ENCODE peak calls at places on chromosomes 5 and 9, in seven cellular contexts. J is left ventricle myocardium inferior, B is left lung, M is psoas muscle, O is upper lobe of left lung, U is fibroblast of lung, Y is Caco-2. V is an unnamed sample. For H3K4me1 and H3K27me3, the result is how much of the 10 kb centered on the place peaks cover.

GRCh38 chr9:34579097-34579818 is 10.3 kb downstream of the CNTFR start:
- DNase-seq in J (no peak), B (no peak), M (no peak), O (no peak), U (no peak), Y (no peak), V (no peak)

GRCh38 chr5:139684881-139685749 is 37.0 kb downstream of the CXXC5 start:
- DNase-seq in J (peak), B (no peak), M (peak), O (no peak), U (no peak), Y (no peak), V (peak)

GRCh38 chr9:133440884-133441283 is 18.7 kb downstream of the ADAMTS13 start:
- DNase-seq in J (no peak), B (no peak), M (no peak), O (no peak), U (no peak), Y (no peak), V (no peak)

GRCh38 chr5:178230879-178231735 is 1.5 kb downstream of the PHYKPL start:
- DNase-seq in J (peak), B (peak), M (peak), O (no peak), U (peak), Y (no peak), V (no peak)

GRCh38 chr5:128074171-128074570 is 9.4 kb upstream of the SLC12A2 start:
- DNase-seq in J (no peak), B (no peak), M (no peak), O (no peak), U (no peak), Y (no peak), V (no peak)

GRCh38 chr9:115133649-115134048 is 15.7 kb upstream of the TNC start:
- DNase-seq in J (no peak), B (no peak), M (no peak), O (no peak), U (peak), Y (no peak), V (no peak)

GRCh38 chr5:120228262-120229031 is 235.7 kb upstream of the PRR16 start:
- DNase-seq in J (no peak), B (no peak), M (no peak), O (no peak), U (peak), Y (no peak), V (peak)

GRCh38 chr9:91795500-91796241 is 154.4 kb downstream of the ROR2 start:
- DNase-seq in J (no peak), B (no peak), M (no peak), O (no peak), U (peak), Y (no peak), V (no peak)

GRCh38 chr9:16727452-16728127 is 142.9 kb downstream of the BNC2 start:
- DNase-seq in J (no peak), B (no peak), M (no peak), O (no peak), U (peak), Y (no peak), V (no peak)

GRCh38 chr5:81768960-81769452 is 18.1 kb upstream of the SSBP2 start:
- DNase-seq in J (no peak), B (no peak), M (no peak), O (no peak), U (peak), Y (no peak), V (no peak)

GRCh38 chr5:36366883-36367282 is 65.2 kb upstream of the RANBP3L start:
- DNase-seq in J (no peak), B (no peak), M (no peak), O (no peak), U (peak), Y (no peak), V (no peak)

GRCh38 chr9:127805620-127806019 is 2.9 kb downstream of the FPGS start:
- DNase-seq in J (no peak), B (no peak), M (no peak), O (no peak), U (peak), Y (no peak), V (peak)

GRCh38 chr5:170104299-170104698 is 1.4 kb upstream of the FOXI1 start:
- DNase-seq in J (no peak), B (no peak), M (no peak), O (no peak), U (no peak), Y (no peak), V (no peak)

GRCh38 chr5:116454417-116454927 is 120.2 kb downstream of the SEMA6A start:
- DNase-seq in J (no peak), B (no peak), M (no peak), O (no peak), U (peak), Y (no peak), V (peak)

GRCh38 chr5:59763545-59763944 is 130.0 kb downstream of the PDE4D start:
- DNase-seq in J (no peak), B (no peak), M (no peak), O (no peak), U (peak), Y (no peak), V (no peak)

GRCh38 chr5:156354571-156354970 is 27.6 kb downstream of the SGCD start:
- DNase-seq in J (no peak), B (no peak), M (no peak), O (no peak), U (no peak), Y (no peak), V (no peak)

GRCh38 chr9:117936185-117936758 is 232.1 kb downstream of the TLR4 start:
- DNase-seq in J (no peak), B (no peak), M (no peak), O (no peak), U (no peak), Y (no peak), V (no peak)

GRCh38 chr9:68778635-68779034 is 73.6 kb downstream of the PIP5K1B start:
- DNase-seq in J (no peak), B (no peak), M (no peak), O (no peak), U (no peak), Y (no peak), V (no peak)

GRCh38 chr5:133254803-133255202 is 203.0 kb downstream of the HSPA4 start:
- DNase-seq in J (no peak), B (peak), M (no peak), O (no peak), U (no peak), Y (no peak), V (no peak)

GRCh38 chr9:6015278-6016157 is at the start of gene RANBP6:
- DNase-seq in J (peak), B (peak), M (peak), O (peak), U (peak), Y (peak), V (peak)

GRCh38 chr5:73729329-73729728 is 103.3 kb downstream of the ARHGEF28 start:
- DNase-seq in J (no peak), B (no peak), M (no peak), O (no peak), U (no peak), Y (no peak), V (no peak)

GRCh38 chr5:147961208-147961749 is 54.9 kb upstream of the C5orf46 start:
- DNase-seq in J (no peak), B (no peak), M (no peak), O (no peak), U (no peak), Y (no peak), V (no peak)

GRCh38 chr5:97192580-97193421 is 9.8 kb upstream of the RIOK2 start:
- DNase-seq in J (no peak), B (no peak), M (no peak), O (no peak), U (no peak), Y (no peak), V (peak)

GRCh38 chr9:3963266-3964019 is 336.4 kb downstream of the GLIS3 start:
- DNase-seq in J (no peak), B (no peak), M (no peak), O (no peak), U (peak), Y (no peak), V (peak)

GRCh38 chr5:154546719-154547118 is 68.7 kb upstream of the HAND1 start:
- DNase-seq in J (no peak), B (no peak), M (no peak), O (no peak), U (no peak), Y (no peak), V (no peak)

GRCh38 chr5:176810084-176810597 is at the start of gene UNC5A:
- DNase-seq in J (peak), B (no peak), M (peak), O (no peak), U (peak), Y (no peak), V (peak)

GRCh38 chr9:130183133-130183762 is 11.0 kb downstream of the NCS1 start:
- DNase-seq in J (no peak), B (peak), M (no peak), O (no peak), U (peak), Y (peak), V (peak)

GRCh38 chr5:66987126-66987525 is 209.5 kb downstream of the CD180 start:
- DNase-seq in J (no peak), B (no peak), M (no peak), O (no peak), U (peak), Y (no peak), V (no peak)

GRCh38 chr5:31809037-31809910 is 170.3 kb downstream of the PDZD2 start:
- DNase-seq in J (peak), B (no peak), M (peak), O (peak), U (peak), Y (peak), V (peak)

GRCh38 chr5:9540791-9541190 is 5.1 kb downstream of the SEMA5A start:
- DNase-seq in J (no peak), B (no peak), M (no peak), O (no peak), U (peak), Y (no peak), V (no peak)

GRCh38 chr5:54894957-54895815 is 90.2 kb downstream of the ESM1 start:
- DNase-seq in J (no peak), B (no peak), M (no peak), O (no peak), U (no peak), Y (no peak), V (no peak)

DNA sequence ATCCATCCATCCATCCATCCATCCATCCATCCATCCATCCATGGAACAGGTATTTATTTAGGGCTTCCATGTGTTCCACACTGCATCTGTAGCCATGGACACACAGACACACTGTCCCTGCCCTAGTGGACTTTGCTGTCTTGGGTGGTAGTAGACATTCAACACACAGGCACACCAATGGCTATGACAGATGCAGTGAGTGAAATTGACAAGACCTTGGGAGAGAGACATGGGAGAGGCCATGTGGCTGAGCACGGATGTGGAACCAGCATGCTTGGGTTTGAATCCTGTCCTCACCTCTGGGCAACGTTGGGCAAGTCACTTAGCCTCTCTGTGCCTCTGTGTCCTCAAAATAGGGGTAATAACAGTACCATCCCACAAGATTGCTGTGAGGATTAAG is 45.3 kb downstream of the STOM start:
- DNase-seq in J (no peak), B (no peak), M (no peak), O (no peak), U (no peak), Y (no peak), V (no peak)
- H3K4me1 ChIP-seq in J (half or more), B (half or more), M (under half), O (half or more), U (under half), Y (under half), V (under half)

GRCh38 chr5:1661831-1662558 is 137.6 kb downstream of the MRPL36 start:
- DNase-seq in J (no peak), B (peak), M (no peak), O (no peak), U (no peak), Y (no peak), V (no peak)
- H3K27me3 ChIP-seq in J (half or more), B (under half), M (under half), O (under half), U (under half), Y (under half), V (under half)

GRCh38 chr5:14190194-14191164 is 47.3 kb downstream of the TRIO start:
- DNase-seq in J (no peak), B (no peak), M (peak), O (peak), U (peak), Y (no peak), V (peak)

GRCh38 chr5:14188778-14189177 is 45.6 kb downstream of the TRIO start:
- DNase-seq in J (no peak), B (no peak), M (no peak), O (no peak), U (peak), Y (no peak), V (no peak)

GRCh38 chr5:14191325-14191724 is 48.2 kb downstream of the TRIO start:
- DNase-seq in J (no peak), B (no peak), M (no peak), O (no peak), U (peak), Y (no peak), V (no peak)

GRCh38 chr5:14187660-14188059 is 44.5 kb downstream of the TRIO start:
- DNase-seq in J (no peak), B (no peak), M (no peak), O (no peak), U (peak), Y (no peak), V (no peak)

DNA sequence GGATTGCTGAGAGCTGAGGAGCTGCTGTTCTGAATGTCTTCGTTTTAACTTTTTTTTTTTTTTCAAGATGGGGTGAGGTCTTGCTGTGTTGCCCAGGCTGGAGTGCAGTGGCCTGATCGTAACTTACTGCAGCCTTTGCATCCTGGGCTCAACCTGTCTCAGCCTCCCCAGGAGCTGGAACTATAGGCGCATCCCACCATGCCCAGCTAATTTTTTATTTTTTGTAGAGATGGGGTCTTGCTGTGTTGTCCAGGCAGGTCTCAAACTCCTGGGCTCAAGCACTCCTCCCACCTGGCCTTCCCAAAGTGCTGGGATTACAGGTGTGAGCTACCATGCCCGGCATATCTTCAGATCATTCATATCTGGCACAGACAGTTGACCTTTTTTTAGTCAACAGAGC is 46.5 kb downstream of the TRIO start:
- DNase-seq in J (no peak), B (no peak), M (no peak), O (no peak), U (no peak), Y (no peak), V (no peak)
- H3K4me1 ChIP-seq in J (half or more), B (half or more), M (half or more), O (half or more), U (half or more), Y (under half), V (under half)

GRCh38 chr5:168219515-168220410 is 71.7 kb upstream of the WWC1 start:
- DNase-seq in J (no peak), B (no peak), M (no peak), O (peak), U (peak), Y (peak), V (peak)
- H3K27me3 ChIP-seq in J (under half), B (under half), M (under half), O (under half), U (under half), Y (under half), V (under half)

GRCh38 chr5:131536849-131537448 is 98.1 kb downstream of the RAPGEF6 start:
- DNase-seq in J (no peak), B (no peak), M (no peak), O (no peak), U (no peak), Y (no peak), V (no peak)
- H3K4me1 ChIP-seq in J (under half), B (under half), M (under half), O (under half), U (under half), Y (under half), V (under half)

GRCh38 chr5:32942225-32942989 is 231.3 kb downstream of the NPR3 start:
- DNase-seq in J (no peak), B (no peak), M (no peak), O (no peak), U (peak), Y (peak), V (peak)
- H3K27me3 ChIP-seq in J (under half), B (under half), M (under half), O (under half), U (under half), Y (under half), V (under half)

DNA sequence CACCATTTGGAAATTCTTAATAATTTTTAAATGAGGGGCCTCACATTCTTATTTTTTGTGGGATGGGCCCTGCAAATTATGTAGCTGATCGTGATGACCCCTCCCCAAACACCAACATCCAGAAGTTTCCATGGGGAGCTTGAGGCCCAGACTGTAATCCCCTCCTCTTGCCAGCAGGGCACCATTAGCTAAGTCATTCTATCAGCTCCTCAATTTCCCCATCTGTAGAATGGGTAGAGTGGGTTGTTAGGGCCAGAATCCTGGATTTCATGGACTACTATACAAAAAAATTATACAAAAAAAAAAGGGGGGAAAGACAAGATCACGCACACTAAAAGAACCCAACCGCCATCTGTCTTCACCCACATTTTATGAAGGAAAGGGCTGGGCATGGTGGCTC is 38.4 kb downstream of the SHB start:
- DNase-seq in J (no peak), B (no peak), M (no peak), O (no peak), U (no peak), Y (no peak), V (no peak)
- H3K4me1 ChIP-seq in J (half or more), B (under half), M (under half), O (under half), U (under half), Y (under half), V (under half)